ENCODE peak calls at places on chromosomes 12 and 14, in four cellular contexts. L, J, P and Y are unnamed samples.
A peak's percentile ranks its signal among the peaks of the same experiment; 100 is the strongest.

GRCh38 chr14:42523656-42524055 is 917.0 kb downstream of the LRFN5 start:
- DNase-seq in L (no peak), J (no peak), P (no peak), Y (no peak)

GRCh38 chr14:80844872-80845271 is 96.7 kb downstream of the CEP128 start:
- DNase-seq in P (no peak), J (peak; percentile 30), L (no peak), Y (no peak)

GRCh38 chr12:103758310-103759089 is 82.5 kb downstream of the NT5DC3 start:
- DNase-seq in J (no peak), P (no peak), L (no peak), Y (no peak)

GRCh38 chr14:72070458-72070857 is 138.2 kb downstream of the RGS6 start:
- DNase-seq in P (no peak), L (no peak), J (no peak), Y (no peak)

GRCh38 chr12:124369055-124369900 is 74.4 kb downstream of the RFLNA start:
- DNase-seq in L (peak; percentile 87), J (peak; percentile 17), P (no peak), Y (peak; percentile 82)

GRCh38 chr12:88305491-88305890 is 163.4 kb downstream of the TMTC3 start:
- DNase-seq in P (no peak), L (no peak), J (no peak), Y (no peak)

GRCh38 chr14:32623300-32624093 is 294.4 kb downstream of the AKAP6 start:
- DNase-seq in P (no peak), L (no peak), J (no peak), Y (no peak)

GRCh38 chr14:105070760-105071137 is 5.5 kb upstream of the GPR132 start:
- DNase-seq in P (no peak), L (no peak), J (no peak), Y (no peak)

GRCh38 chr12:91958816-91959215 is 186.8 kb downstream of the BTG1 start:
- DNase-seq in P (no peak), L (peak; percentile 80), J (peak; percentile 64), Y (no peak)

GRCh38 chr12:116426391-116427136 is 132.6 kb upstream of the MAP1LC3B2 start:
- DNase-seq in L (peak; percentile 95), P (no peak), J (peak; percentile 98), Y (no peak)

GRCh38 chr12:117594481-117594880 is 233.1 kb upstream of the NOS1 start:
- DNase-seq in J (no peak), P (no peak), L (no peak), Y (no peak)

GRCh38 chr12:29695026-29695425 is 88.7 kb downstream of the TMTC1 start:
- DNase-seq in J (peak; percentile 45), P (no peak), L (no peak), Y (no peak)

GRCh38 chr12:13198240-13198639 is 1.7 kb downstream of the EMP1 start:
- DNase-seq in J (peak; percentile 56), L (no peak), P (no peak), Y (no peak)

GRCh38 chr12:13198921-13199320 is 2.4 kb downstream of the EMP1 start:
- DNase-seq in P (no peak), L (no peak), J (peak; percentile 65), Y (no peak)

GRCh38 chr12:13195848-13196301 is 651 bp upstream of the EMP1 start:
- DNase-seq in P (no peak), J (peak; percentile 53), L (peak; percentile 59), Y (peak; percentile 56)

GRCh38 chr12:13196302-13196921 is at the start of gene EMP1:
- DNase-seq in L (peak; percentile 100), J (peak; percentile 99), P (no peak), Y (peak; percentile 96)

DNA sequence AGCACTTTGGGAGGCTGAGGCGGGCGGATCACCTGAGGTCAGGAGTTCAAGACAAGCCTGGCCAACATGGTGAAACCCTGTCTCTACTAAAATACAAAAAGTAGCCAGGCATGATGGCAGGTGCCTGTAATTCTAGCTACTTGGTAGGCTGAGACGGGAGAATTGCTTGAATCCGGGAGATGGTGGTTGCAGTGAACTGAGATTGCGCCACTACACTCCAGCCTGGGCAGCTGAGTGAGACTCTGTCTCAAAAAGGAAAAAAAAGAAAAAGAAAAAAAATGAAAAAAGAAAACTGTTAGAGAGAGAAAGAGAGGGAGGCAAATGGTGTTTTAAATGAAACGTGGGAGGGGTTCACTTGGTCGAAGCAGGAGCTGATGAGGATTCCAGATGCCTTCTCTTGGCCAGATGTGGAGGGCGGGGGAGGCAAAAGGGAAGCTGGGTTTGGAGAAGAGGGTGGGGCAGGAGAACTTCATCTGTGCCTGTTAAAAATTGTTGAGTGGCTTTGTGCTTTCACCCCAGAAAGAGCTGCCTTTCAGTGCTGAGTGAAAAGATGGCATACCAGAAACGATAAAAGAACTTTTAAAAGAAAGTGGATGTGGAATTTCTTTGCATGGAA is 1.1 kb downstream of the EMP1 start:
- DNase-seq in J (peak; percentile 84), P (no peak), L (no peak), Y (peak; percentile 40)
- H3K9ac ChIP-seq in J (peak overlapping the region; percentile 96), P (no peak overlapping the region), L (peak overlapping the region; percentile 99), Y (peak overlapping the region; percentile 83)

GRCh38 chr14:58717821-58718220 is 80.1 kb downstream of the DACT1 start:
- DNase-seq in L (peak; percentile 31), P (no peak), J (no peak), Y (no peak)

GRCh38 chr14:58718226-58718625 is 80.5 kb downstream of the DACT1 start:
- DNase-seq in L (no peak), J (no peak), P (no peak), Y (no peak)

GRCh38 chr14:58713677-58714076 is 75.9 kb downstream of the DACT1 start:
- DNase-seq in P (no peak), J (no peak), L (peak; percentile 32), Y (no peak)

GRCh38 chr14:58716706-58717105 is 78.9 kb downstream of the DACT1 start:
- DNase-seq in J (no peak), P (no peak), L (no peak), Y (no peak)

DNA sequence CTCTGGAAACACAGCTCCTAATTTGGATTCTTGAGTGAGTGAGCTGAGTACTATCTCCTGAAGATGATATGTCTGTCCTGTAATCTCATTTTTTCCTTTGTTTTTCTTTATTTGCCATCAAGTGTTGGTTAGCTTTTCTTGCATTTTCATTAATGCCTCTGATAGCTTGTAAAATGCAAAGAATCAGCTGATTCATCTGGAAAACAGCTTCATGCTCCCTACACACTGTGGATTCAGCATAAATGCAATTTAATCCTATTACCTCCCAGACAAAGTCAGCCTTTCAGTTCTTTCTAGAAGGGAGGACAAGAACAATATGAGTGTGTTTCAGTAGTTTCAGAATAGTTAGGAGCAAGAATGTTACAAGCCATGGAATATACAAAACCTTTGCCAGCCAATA is 79.4 kb downstream of the DACT1 start:
- DNase-seq in J (no peak), L (no peak), P (no peak), Y (no peak)
- H3K9ac ChIP-seq in J (no peak overlapping the region), L (no peak overlapping the region), P (no peak overlapping the region), Y (no peak overlapping the region)

DNA sequence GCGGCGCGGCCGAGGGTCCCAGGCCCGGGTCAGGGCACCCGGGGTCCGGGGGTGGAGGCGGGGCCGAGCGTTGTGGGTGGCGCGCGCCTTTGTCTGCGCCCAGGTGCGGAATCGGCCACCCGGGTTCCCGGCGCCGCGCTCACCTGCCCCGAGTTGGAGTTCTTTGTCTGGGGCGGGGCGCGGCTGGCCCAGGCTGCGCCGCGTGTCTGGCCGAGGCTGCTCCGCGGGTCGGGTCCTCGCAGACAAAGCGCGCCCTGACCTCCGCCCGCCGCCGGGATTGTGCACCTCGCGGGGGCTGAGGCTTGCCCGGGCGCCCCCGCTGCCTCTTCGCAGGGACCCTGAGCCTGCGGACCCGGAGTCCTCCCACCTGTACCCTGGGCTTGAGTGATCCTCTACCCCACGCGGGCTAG is 50.0 kb downstream of the LRCOL1 start:
- DNase-seq in J (peak; percentile 29), P (no peak), L (no peak), Y (peak; percentile 45)
- H3K9ac ChIP-seq in J (no peak overlapping the region), P (no peak overlapping the region), L (peak overlapping the region; percentile 58), Y (peak overlapping the region; percentile 51)

DNA sequence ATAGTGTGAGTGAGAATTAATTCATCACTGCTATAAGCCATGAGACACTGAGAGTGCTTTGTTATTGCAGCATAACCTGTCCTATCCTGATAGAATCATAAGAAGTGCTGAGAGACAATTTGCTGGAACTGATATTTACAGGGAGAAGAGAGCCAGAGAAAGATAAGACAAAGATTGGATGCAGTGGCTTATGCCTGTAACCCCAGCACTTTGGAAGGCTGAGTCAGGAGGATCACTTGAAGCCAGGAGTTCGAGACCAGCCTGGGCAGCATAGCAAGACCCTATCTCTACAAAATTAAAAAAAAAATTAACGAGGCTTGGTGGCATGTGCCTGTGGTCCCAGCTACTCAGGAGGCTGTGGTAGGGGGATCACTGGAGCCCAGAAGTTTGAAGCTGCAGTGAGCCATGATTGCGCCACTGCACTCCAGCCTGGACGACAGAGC is 3.0 kb upstream of the P2RX7 start:
- DNase-seq in J (no peak), L (no peak), P (no peak), Y (no peak)
- H3K9ac ChIP-seq in J (peak overlapping the region; percentile 13), L (no peak overlapping the region), P (no peak overlapping the region), Y (no peak overlapping the region)

GRCh38 chr12:47753021-47754001 is 5.4 kb downstream of the RAPGEF3 start:
- DNase-seq in J (no peak), P (peak; percentile 87), L (no peak), Y (peak; percentile 76)
- H3K9ac ChIP-seq in J (no peak overlapping the region), P (peak overlapping the region; percentile 30), L (no peak overlapping the region), Y (no peak overlapping the region)

GRCh38 chr14:55354500-55354899 is 57.1 kb downstream of the ATG14 start:
- DNase-seq in L (peak; percentile 15), J (peak; percentile 64), P (peak; percentile 90), Y (peak; percentile 74)
- H3K9ac ChIP-seq in L (no peak overlapping the region), J (no peak overlapping the region), P (no peak overlapping the region), Y (no peak overlapping the region)

GRCh38 chr14:100298551-100299237 is 7.5 kb downstream of the SLC25A29 start:
- DNase-seq in J (no peak), L (no peak), P (no peak), Y (no peak)

GRCh38 chr14:100295376-100296105 is 10.7 kb downstream of the SLC25A29 start:
- DNase-seq in P (no peak), J (no peak), L (no peak), Y (no peak)

GRCh38 chr14:100296106-100296651 is 10.1 kb downstream of the SLC25A29 start:
- DNase-seq in L (no peak), P (no peak), J (no peak), Y (no peak)

GRCh38 chr14:100299238-100299560 is 7.0 kb downstream of the SLC25A29 start:
- DNase-seq in P (no peak), L (no peak), J (no peak), Y (no peak)

DNA sequence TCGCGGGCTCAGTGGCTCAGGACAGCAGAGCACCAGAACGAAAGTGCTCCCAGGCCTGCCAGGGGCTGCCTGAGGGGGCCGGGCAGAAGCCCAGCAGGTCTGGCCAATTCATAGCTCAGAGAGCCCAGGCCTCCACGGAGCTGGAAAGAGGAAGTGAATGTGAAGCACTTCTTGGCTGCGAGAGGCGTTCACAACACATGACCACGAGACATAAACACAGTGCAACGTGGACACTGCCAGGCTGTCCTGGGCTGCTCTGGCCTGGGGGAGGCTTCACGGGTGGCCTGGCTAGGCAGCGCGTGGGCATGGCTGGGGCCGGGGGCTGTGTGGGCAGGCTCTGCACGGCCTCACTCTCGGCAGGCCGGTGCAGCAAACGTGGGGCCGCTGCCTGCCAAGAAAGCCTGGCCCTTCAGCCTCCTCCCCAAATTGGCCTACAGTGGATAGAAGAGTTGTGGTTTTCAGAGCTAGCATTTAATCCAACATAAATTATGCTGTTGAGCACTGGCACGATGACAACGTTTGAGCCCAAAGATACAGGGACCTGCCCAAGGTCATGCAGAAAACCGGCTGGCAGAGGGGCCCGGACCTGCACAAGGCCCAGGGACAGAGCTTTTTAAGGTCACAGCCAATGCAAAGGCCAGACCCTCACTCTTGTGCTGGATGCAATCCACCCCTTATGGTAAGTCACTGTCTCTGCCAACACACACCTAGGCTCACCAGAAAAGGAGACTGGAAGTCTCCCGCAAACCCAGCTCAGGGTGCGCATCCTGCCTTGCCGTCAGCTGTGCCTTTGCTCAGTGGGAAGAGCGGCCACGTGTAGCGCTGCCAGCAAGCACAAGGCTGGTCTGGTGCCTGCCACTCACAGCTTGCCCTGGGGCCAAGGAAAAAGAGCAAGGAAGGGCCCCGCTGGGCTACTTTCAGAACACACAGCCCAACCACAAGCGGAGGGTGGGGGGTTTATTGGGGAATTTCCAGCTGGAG is 8.6 kb downstream of the SLC25A29 start:
- DNase-seq in L (peak; percentile 77), P (peak; percentile 90), J (peak; percentile 61), Y (peak; percentile 65)
- H3K9ac ChIP-seq in L (peak overlapping the region; percentile 1), P (peak overlapping the region; percentile 54), J (peak overlapping the region; percentile 73), Y (no peak overlapping the region)